ENCODE peak calls at places on chromosomes 13 and 19, in ten cellular contexts. H, O, N, E, F, P, I, W, C and J are unnamed samples.

GRCh38 chr13:85170372-85170771 is 628.8 kb downstream of the SLITRK6 start:
- DNase-seq in F (no peak), E (no peak), C (no peak), W (no peak), O (no peak), P (no peak), I (no peak), H (no peak), N (no peak), J (peak)

GRCh38 chr19:40337594-40337993 is 10.6 kb downstream of the C19orf47 start:
- DNase-seq in F (no peak), H (no peak), O (no peak), E (no peak), P (no peak), W (no peak), I (no peak), N (no peak), C (no peak), J (no peak)

GRCh38 chr13:95301947-95302386 is 716 bp upstream of the ABCC4 start:
- DNase-seq in H (no peak), F (no peak), N (no peak), P (no peak), C (no peak), E (no peak), O (no peak), I (no peak), W (peak), J (no peak)

GRCh38 chr13:51249254-51249653 is 27.1 kb downstream of the FAM124A start:
- DNase-seq in I (no peak), E (peak), H (no peak), P (no peak), F (no peak), W (no peak), O (no peak), C (no peak), N (no peak), J (no peak)

GRCh38 chr13:114149774-114150740 is 17.6 kb upstream of the RASA3 start:
- DNase-seq in I (no peak), H (no peak), O (peak), E (no peak), W (no peak), F (no peak), P (no peak), C (no peak), N (peak), J (no peak)

GRCh38 chr19:38046254-38047047 is 139.4 kb downstream of the SIPA1L3 start:
- DNase-seq in O (no peak), I (no peak), E (no peak), F (no peak), N (no peak), P (no peak), H (peak), W (no peak), C (no peak), J (no peak)

GRCh38 chr13:75236774-75237173 is 245.2 kb downstream of the TBC1D4 start:
- DNase-seq in I (peak), O (no peak), C (no peak), H (no peak), N (no peak), P (no peak), E (no peak), W (no peak), F (no peak), J (no peak)

GRCh38 chr13:35512271-35512920 is 35.9 kb upstream of the MAB21L1 start:
- DNase-seq in C (no peak), E (peak), W (peak), O (no peak), N (no peak), H (no peak), P (no peak), I (peak), F (no peak), J (no peak)

GRCh38 chr13:79450110-79450509 is 30.8 kb upstream of the NDFIP2 start:
- DNase-seq in O (no peak), I (no peak), F (no peak), W (no peak), C (no peak), P (no peak), H (no peak), E (no peak), N (no peak), J (no peak)

GRCh38 chr19:49469828-49470614 is 4.0 kb upstream of the FLT3LG start:
- DNase-seq in P (no peak), I (no peak), C (no peak), W (no peak), E (no peak), H (peak), N (no peak), F (no peak), O (no peak), J (no peak)

GRCh38 chr13:52739468-52740071 is at the start of gene CNMD:
- DNase-seq in I (no peak), N (no peak), W (no peak), F (no peak), C (no peak), O (no peak), P (no peak), H (no peak), E (no peak), J (peak)

GRCh38 chr19:19040417-19040816 is 7.0 kb downstream of the ARMC6 start:
- DNase-seq in H (no peak), N (no peak), P (no peak), E (peak), F (no peak), C (no peak), W (no peak), I (peak), O (no peak), J (no peak)

GRCh38 chr13:113588394-113589111 is 4.0 kb downstream of the TFDP1 start:
- DNase-seq in C (no peak), P (no peak), I (no peak), E (no peak), H (no peak), F (no peak), N (peak), O (no peak), W (no peak), J (peak)

GRCh38 chr13:39273953-39274352 is 235.7 kb downstream of the NHLRC3 start:
- DNase-seq in W (peak), H (no peak), P (no peak), F (no peak), C (no peak), I (peak), O (no peak), N (no peak), E (no peak), J (peak)

GRCh38 chr19:39138221-39139211 is 12.9 kb downstream of the PAK4 start:
- DNase-seq in I (no peak), H (no peak), W (no peak), P (peak), O (peak), E (no peak), F (no peak), N (no peak), C (no peak), J (peak)

GRCh38 chr13:98509271-98510155 is 67.4 kb downstream of the STK24 start:
- DNase-seq in N (peak), F (peak), P (no peak), C (no peak), I (peak), H (peak), O (no peak), E (peak), W (peak), J (no peak)

GRCh38 chr19:52190679-52191293 is 934 bp downstream of the PPP2R1A start:
- DNase-seq in E (peak), O (no peak), I (peak), N (peak), H (peak), W (peak), C (no peak), P (no peak), F (no peak), J (peak)

GRCh38 chr13:38674208-38674607 is 12.7 kb upstream of the FREM2 start:
- DNase-seq in F (no peak), W (no peak), O (no peak), E (no peak), N (no peak), I (no peak), H (no peak), P (no peak), C (no peak), J (no peak)

GRCh38 chr19:18629166-18630088 is 7.4 kb upstream of the KLHL26 start:
- DNase-seq in E (no peak), N (peak), P (no peak), W (no peak), H (no peak), I (no peak), O (no peak), F (no peak), C (no peak), J (no peak)

GRCh38 chr19:49704888-49705642 is 14.1 kb downstream of the CPT1C start:
- DNase-seq in H (no peak), P (no peak), N (no peak), O (no peak), F (no peak), C (no peak), W (no peak), I (no peak), E (no peak), J (no peak)

GRCh38 chr19:13619203-13619632 is 112.9 kb upstream of the CACNA1A start:
- DNase-seq in O (no peak), C (no peak), F (no peak), E (no peak), W (peak), I (peak), P (no peak), H (no peak), N (no peak), J (no peak)

GRCh38 chr13:100721885-100722512 is 47.4 kb upstream of the TMTC4 start:
- DNase-seq in H (peak), F (peak), O (no peak), E (peak), I (peak), C (peak), N (no peak), P (peak), W (peak), J (peak)

GRCh38 chr13:24261566-24261965 is 47.8 kb upstream of the C1QTNF9 start:
- DNase-seq in P (no peak), N (peak), O (no peak), C (no peak), W (no peak), F (no peak), I (no peak), H (no peak), E (no peak), J (peak)

GRCh38 chr13:23660249-23660648 is 90.0 kb downstream of the TNFRSF19 start:
- DNase-seq in E (no peak), O (no peak), F (no peak), W (no peak), C (no peak), H (no peak), P (no peak), N (no peak), I (peak), J (no peak)

GRCh38 chr19:1410136-1410786 is 2.9 kb downstream of the DAZAP1 start:
- DNase-seq in N (no peak), F (no peak), C (no peak), P (no peak), H (no peak), E (no peak), I (peak), W (no peak), O (no peak), J (no peak)

GRCh38 chr19:34365463-34366401 is 736 bp downstream of the GPI start:
- DNase-seq in F (peak), H (no peak), W (peak), P (peak), E (peak), I (peak), N (peak), O (peak), C (no peak), J (peak)

GRCh38 chr13:46213242-46213641 is 1.5 kb downstream of the LRRC63 start:
- DNase-seq in C (no peak), H (no peak), W (no peak), I (no peak), P (no peak), E (no peak), N (no peak), O (no peak), F (no peak), J (no peak)

GRCh38 chr13:78201411-78201810 is 282.8 kb upstream of the EDNRB start:
- DNase-seq in W (no peak), H (no peak), F (no peak), P (no peak), I (no peak), N (no peak), C (no peak), O (no peak), E (no peak), J (no peak)

GRCh38 chr19:48506138-48506733 is 5.4 kb downstream of the LMTK3 start:
- DNase-seq in F (no peak), E (peak), W (peak), O (no peak), I (peak), C (no peak), P (no peak), N (no peak), H (no peak), J (peak)

GRCh38 chr13:78657699-78658629 is 991 bp downstream of the OBI1 start:
- DNase-seq in P (no peak), W (peak), E (peak), O (no peak), I (peak), N (no peak), F (no peak), C (no peak), H (no peak), J (peak)

GRCh38 chr13:73215807-73216206 is 157.0 kb downstream of the KLF5 start:
- DNase-seq in H (no peak), F (no peak), C (no peak), I (peak), N (no peak), P (no peak), W (no peak), E (peak), O (no peak), J (no peak)

GRCh38 chr13:85368686-85369085 is 430.5 kb downstream of the SLITRK6 start:
- DNase-seq in P (no peak), E (no peak), W (no peak), O (no peak), H (no peak), F (no peak), N (no peak), C (no peak), I (no peak), J (no peak)

GRCh38 chr19:17654993-17655392 is 33.2 kb downstream of the UNC13A start:
- DNase-seq in C (no peak), H (no peak), F (no peak), E (no peak), N (no peak), P (no peak), I (no peak), W (no peak), O (no peak), J (peak)

GRCh38 chr13:33281951-33282595 is 3.5 kb downstream of the STARD13 start:
- DNase-seq in F (peak), P (peak), N (no peak), W (no peak), C (peak), I (peak), O (no peak), H (no peak), E (no peak), J (no peak)

GRCh38 chr19:35290381-35291135 is 1.4 kb upstream of the MAG start:
- DNase-seq in C (peak), O (no peak), E (no peak), N (no peak), P (peak), H (no peak), F (no peak), W (no peak), I (no peak), J (no peak)

GRCh38 chr19:40600086-40600917 is 867 bp upstream of the LTBP4 start:
- DNase-seq in C (no peak), O (no peak), E (no peak), I (no peak), F (no peak), N (peak), H (peak), P (peak), W (peak), J (peak)

GRCh38 chr19:4083677-4084546 is 17.2 kb upstream of the ZBTB7A start:
- DNase-seq in C (no peak), F (no peak), O (no peak), N (no peak), P (no peak), E (no peak), W (peak), I (no peak), H (no peak), J (no peak)

GRCh38 chr13:69683921-69684663 is 423.5 kb upstream of the ATXN8OS start:
- DNase-seq in I (no peak), E (no peak), F (no peak), C (no peak), P (no peak), W (peak), N (no peak), O (no peak), H (no peak), J (peak)

GRCh38 chr19:7480222-7480974 is 8.4 kb downstream of the PEX11G start:
- DNase-seq in O (no peak), F (no peak), C (no peak), P (no peak), H (no peak), W (no peak), N (no peak), I (no peak), E (no peak), J (no peak)